ENCODE peak calls at places on chromosomes 4 and X, in seven cellular contexts. K is foreskin fibroblast, G is psoas muscle, R is globus pallidus, A is SK-N-DZ, D is ureter, E is GM23248. B is an unnamed sample.

GRCh38 chr4:152747444-152747843 is 32.1 kb downstream of the TIGD4 start:
- DNase-seq in E (no peak), A (no peak), R (no peak), K (no peak), G (no peak), D (no peak), B (no peak)

GRCh38 chr4:185408432-185408831 is 11.8 kb downstream of the ANKRD37 start:
- DNase-seq in D (no peak), A (no peak), K (no peak), R (no peak), E (no peak), G (no peak), B (no peak)

GRCh38 chr4:77308843-77309242 is 151.8 kb downstream of the CCNG2 start:
- DNase-seq in G (no peak), E (peak), D (no peak), K (peak), A (peak), R (peak), B (peak)

GRCh38 chr4:47274931-47275330 is 188.6 kb downstream of the COMMD8 start:
- DNase-seq in A (no peak), R (no peak), D (no peak), E (no peak), K (no peak), G (no peak), B (no peak)

GRCh38 chr4:140617494-140618060 is 48.8 kb upstream of the UCP1 start:
- DNase-seq in K (no peak), G (no peak), A (no peak), E (no peak), R (no peak), D (no peak), B (peak)

GRCh38 chr4:144649646-144650045 is 3.7 kb downstream of the HHIP start:
- DNase-seq in K (no peak), R (peak), D (no peak), A (no peak), E (no peak), G (no peak), B (no peak)

GRCh38 chr4:3305610-3306371 is 13.0 kb downstream of the RGS12 start:
- DNase-seq in A (no peak), K (no peak), G (no peak), E (peak), R (peak), D (no peak), B (peak)

GRCh38 chr4:38677466-38677865 is 13.5 kb downstream of the KLF3 start:
- DNase-seq in A (no peak), D (no peak), G (no peak), R (no peak), K (no peak), E (no peak), B (no peak)

GRCh38 chr4:165864228-165864627 is 8.8 kb upstream of the TLL1 start:
- DNase-seq in D (no peak), G (no peak), A (no peak), R (no peak), K (no peak), E (no peak), B (no peak)

GRCh38 chr4:146051724-146052396 is 113.2 kb upstream of the ZNF827 start:
- DNase-seq in E (peak), G (no peak), K (peak), R (no peak), D (no peak), A (no peak), B (no peak)

GRCh38 chrX:35166023-35166422 is 223.4 kb downstream of the FAM47B start:
- DNase-seq in R (no peak), D (no peak), A (no peak), G (no peak), K (no peak), E (no peak), B (no peak)

GRCh38 chr4:87012265-87012953 is 77.6 kb downstream of the AFF1 start:
- DNase-seq in G (no peak), R (no peak), K (no peak), D (no peak), A (no peak), E (no peak), B (no peak)

GRCh38 chr4:96649536-96649935 is 809.6 kb downstream of the PDHA2 start:
- DNase-seq in R (no peak), D (no peak), G (no peak), E (no peak), K (no peak), A (no peak), B (no peak)

GRCh38 chr4:13384055-13384454 is 100.1 kb downstream of the RAB28 start:
- DNase-seq in K (no peak), R (no peak), A (no peak), E (no peak), G (no peak), D (no peak), B (no peak)

GRCh38 chrX:74450803-74451449 is 29.6 kb downstream of the SLC16A2 start:
- DNase-seq in G (no peak), R (no peak), D (no peak), E (peak), A (no peak), K (peak), B (no peak)

GRCh38 chr4:133379681-133380438 is 230.8 kb downstream of the PCDH10 start:
- DNase-seq in R (no peak), K (no peak), A (no peak), G (no peak), D (no peak), E (no peak), B (no peak)

GRCh38 chrX:151902813-151903591 is 9.7 kb upstream of the MAGEA4 start:
- DNase-seq in K (peak), D (no peak), E (peak), A (no peak), G (peak), R (no peak), B (no peak)

GRCh38 chr4:121236353-121237068 is 72.4 kb upstream of the TNIP3 start:
- DNase-seq in E (no peak), G (no peak), A (no peak), D (no peak), K (no peak), R (no peak), B (no peak)

GRCh38 chrX:40166582-40166981 is 68.8 kb upstream of the BCOR start:
- DNase-seq in R (no peak), G (no peak), D (no peak), A (peak), E (peak), K (peak), B (no peak)

GRCh38 chr4:118968006-118968405 is 79.4 kb downstream of the SYNPO2 start:
- DNase-seq in G (peak), A (no peak), D (peak), K (peak), E (peak), R (peak), B (peak)

GRCh38 chrX:55717521-55718497 is at the start of gene RRAGB:
- DNase-seq in R (peak), G (peak), A (peak), E (peak), D (peak), K (peak), B (peak)

GRCh38 chr4:113969935-113970334 is 9.5 kb downstream of the ARSJ start:
- DNase-seq in A (no peak), E (peak), D (no peak), G (no peak), K (no peak), R (no peak), B (no peak)

GRCh38 chr4:11635336-11635735 is 206.6 kb upstream of the HS3ST1 start:
- DNase-seq in E (no peak), A (no peak), D (no peak), K (no peak), R (no peak), G (no peak), B (no peak)

GRCh38 chr4:168273838-168274237 is 44.7 kb downstream of the DDX60 start:
- DNase-seq in R (no peak), A (no peak), G (no peak), K (no peak), E (no peak), D (no peak), B (no peak)

GRCh38 chr4:151917145-151917775 is 156.5 kb upstream of the GATB start:
- DNase-seq in K (no peak), A (no peak), R (peak), E (no peak), D (no peak), G (no peak), B (no peak)

GRCh38 chrX:39903937-39904336 is 193.8 kb downstream of the BCOR start:
- DNase-seq in A (no peak), R (no peak), G (no peak), E (peak), K (peak), D (no peak), B (no peak)

GRCh38 chr4:5754529-5754881 is 43.5 kb downstream of the EVC start:
- DNase-seq in E (no peak), A (no peak), G (no peak), R (no peak), D (no peak), K (no peak), B (no peak)

GRCh38 chrX:22276781-22277180 is 4.1 kb downstream of the CBLL2 start:
- DNase-seq in E (peak), D (no peak), R (no peak), G (no peak), K (no peak), A (no peak), B (no peak)